ENCODE peak calls at places on chromosome 16, in four cellular contexts. One of them, this sample, is unnamed.

GRCh38 chr16:11391576-11391975 is 46.3 kb downstream of the RMI2 start:
- DNase-seq in HL-60: no peak
- DNase-seq in K562: no peak
- DNase-seq in GM12878: no peak
- DNase-seq in this sample: peak; percentile 7

GRCh38 chr16:11160676-11161115 is 95.3 kb downstream of the SOCS1 start:
- DNase-seq in HL-60: no peak
- DNase-seq in K562: peak; percentile 31
- DNase-seq in GM12878: no peak
- DNase-seq in this sample: no peak

GRCh38 chr16:20614201-20615141 is 38.3 kb upstream of the ACSM2B start:
- DNase-seq in HL-60: no peak
- DNase-seq in K562: no peak
- DNase-seq in GM12878: no peak
- DNase-seq in this sample: no peak

GRCh38 chr16:31427441-31428276 is 501 bp downstream of the COX6A2 start:
- DNase-seq in HL-60: no peak
- DNase-seq in K562: peak; percentile 85
- DNase-seq in GM12878: no peak
- DNase-seq in this sample: no peak

GRCh38 chr16:79932564-79932963 is 332.0 kb upstream of the MAF start:
- DNase-seq in HL-60: no peak
- DNase-seq in K562: no peak
- DNase-seq in GM12878: no peak
- DNase-seq in this sample: no peak

GRCh38 chr16:29307598-29308507 is 98.7 kb downstream of the NPIPB11 start:
- DNase-seq in HL-60: no peak
- DNase-seq in K562: no peak
- DNase-seq in GM12878: no peak
- DNase-seq in this sample: no peak

GRCh38 chr16:52705192-52705591 is 158.2 kb upstream of the TOX3 start:
- DNase-seq in HL-60: no peak
- DNase-seq in K562: no peak
- DNase-seq in GM12878: no peak
- DNase-seq in this sample: no peak

GRCh38 chr16:18832021-18832420 is 30.7 kb upstream of the ARL6IP1 start:
- DNase-seq in HL-60: no peak
- DNase-seq in K562: no peak
- DNase-seq in GM12878: no peak
- DNase-seq in this sample: no peak

GRCh38 chr16:68251812-68252211 is 6.6 kb downstream of the PLA2G15 start:
- DNase-seq in HL-60: no peak
- DNase-seq in K562: no peak
- DNase-seq in GM12878: no peak
- DNase-seq in this sample: no peak

GRCh38 chr16:70656065-70656711 is 9.8 kb downstream of the IL34 start:
- DNase-seq in HL-60: no peak
- DNase-seq in K562: no peak
- DNase-seq in GM12878: no peak
- DNase-seq in this sample: no peak

GRCh38 chr16:70577256-70577698 is 53.7 kb downstream of the SF3B3 start:
- DNase-seq in HL-60: no peak
- DNase-seq in K562: no peak
- DNase-seq in GM12878: no peak
- DNase-seq in this sample: no peak

GRCh38 chr16:69924777-69925191 is 26.4 kb upstream of the CLEC18A start:
- DNase-seq in HL-60: no peak
- DNase-seq in K562: no peak
- DNase-seq in GM12878: no peak
- DNase-seq in this sample: no peak

GRCh38 chr16:83561876-83562275 is 245.9 kb upstream of the HSBP1 start:
- DNase-seq in HL-60: no peak
- DNase-seq in K562: no peak
- DNase-seq in GM12878: no peak
- DNase-seq in this sample: no peak

GRCh38 chr16:79532785-79533184 is 67.8 kb downstream of the MAF start:
- DNase-seq in HL-60: no peak
- DNase-seq in K562: no peak
- DNase-seq in GM12878: no peak
- DNase-seq in this sample: no peak

GRCh38 chr16:55543470-55543869 is 23.0 kb upstream of the CAPNS2 start:
- DNase-seq in HL-60: no peak
- DNase-seq in K562: no peak
- DNase-seq in GM12878: no peak
- DNase-seq in this sample: no peak
- TF ChIP-seq SPI1 in HL-60: no peak
- TF ChIP-seq SPI1 in K562: no peak
- TF ChIP-seq SPI1 in GM12878: no peak
- TF ChIP-seq SPI1 in this sample: no peak

GRCh38 chr16:84847554-84848415 is 28.0 kb downstream of the CRISPLD2 start:
- DNase-seq in HL-60: no peak
- DNase-seq in K562: no peak
- DNase-seq in GM12878: no peak
- DNase-seq in this sample: no peak
- TF ChIP-seq SPI1 in HL-60: no peak
- TF ChIP-seq SPI1 in K562: no peak
- TF ChIP-seq SPI1 in GM12878: no peak
- TF ChIP-seq SPI1 in this sample: no peak

GRCh38 chr16:8660841-8661301 is 13.5 kb upstream of the ABAT start:
- DNase-seq in HL-60: no peak
- DNase-seq in K562: peak; percentile 43
- DNase-seq in GM12878: no peak
- DNase-seq in this sample: peak; percentile 44

GRCh38 chr16:8656376-8656775 is 18.0 kb upstream of the ABAT start:
- DNase-seq in HL-60: no peak
- DNase-seq in K562: no peak
- DNase-seq in GM12878: no peak
- DNase-seq in this sample: no peak

GRCh38 chr16:8649829-8650554 is 24.4 kb upstream of the ABAT start:
- DNase-seq in HL-60: no peak
- DNase-seq in K562: no peak
- DNase-seq in GM12878: no peak
- DNase-seq in this sample: no peak

GRCh38 chr16:8655184-8655717 is 19.2 kb upstream of the ABAT start:
- DNase-seq in HL-60: peak; percentile 52
- DNase-seq in K562: no peak
- DNase-seq in GM12878: peak; percentile 31
- DNase-seq in this sample: no peak
- TF ChIP-seq SPI1 in HL-60: peak; percentile 83
- TF ChIP-seq SPI1 in K562: peak; percentile 29
- TF ChIP-seq SPI1 in GM12878: peak; percentile 97
- TF ChIP-seq SPI1 in this sample: peak; percentile 97

GRCh38 chr16:89104930-89105571 is 11.4 kb downstream of the ACSF3 start:
- DNase-seq in HL-60: no peak
- DNase-seq in K562: no peak
- DNase-seq in GM12878: no peak
- DNase-seq in this sample: no peak
- TF ChIP-seq SPI1 in HL-60: no peak
- TF ChIP-seq SPI1 in K562: no peak
- TF ChIP-seq SPI1 in GM12878: no peak
- TF ChIP-seq SPI1 in this sample: no peak

GRCh38 chr16:87584271-87584670 is 18.0 kb upstream of the JPH3 start:
- DNase-seq in HL-60: no peak
- DNase-seq in K562: no peak
- DNase-seq in GM12878: no peak
- DNase-seq in this sample: no peak
- TF ChIP-seq SPI1 in HL-60: no peak
- TF ChIP-seq SPI1 in K562: no peak
- TF ChIP-seq SPI1 in GM12878: no peak
- TF ChIP-seq SPI1 in this sample: no peak

DNA sequence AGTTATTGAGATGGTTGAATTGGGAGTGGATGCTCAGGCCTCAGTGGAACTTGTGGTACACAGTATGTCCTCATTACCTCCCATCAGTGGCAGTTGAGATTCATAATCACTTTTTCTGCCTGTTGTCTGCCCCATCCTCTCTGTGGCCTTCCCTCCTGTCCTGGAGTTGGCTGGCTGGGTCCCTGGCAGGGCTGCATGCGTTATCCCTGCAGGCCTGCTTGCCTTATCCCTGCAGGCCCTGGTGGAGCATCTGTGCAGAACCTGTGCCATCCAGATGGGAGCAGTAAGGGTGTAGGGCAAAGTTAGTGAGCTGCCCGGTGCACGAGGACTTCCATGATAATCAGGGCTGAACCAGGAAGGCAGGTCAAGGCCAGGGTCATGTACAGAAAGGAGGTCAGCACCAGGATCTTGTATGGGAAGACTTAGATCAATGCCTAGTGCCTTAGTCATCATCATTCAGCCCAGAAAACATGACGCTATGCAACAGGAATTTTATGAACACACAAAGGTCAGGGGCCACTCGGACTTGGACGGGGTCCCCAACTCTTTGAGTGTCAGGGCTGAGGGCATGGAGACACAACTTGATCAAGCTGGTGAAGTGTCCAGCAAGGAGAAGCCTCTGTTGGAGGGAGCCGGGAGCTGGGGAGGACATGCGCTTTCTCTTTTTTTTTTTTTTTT is 47.2 kb downstream of the ABCC1 start:
- DNase-seq in HL-60: no peak
- DNase-seq in K562: peak; percentile 50
- DNase-seq in GM12878: no peak
- DNase-seq in this sample: no peak
- TF ChIP-seq SPI1 in HL-60: no peak
- TF ChIP-seq SPI1 in K562: no peak
- TF ChIP-seq SPI1 in GM12878: no peak
- TF ChIP-seq SPI1 in this sample: no peak

This sample was measured in GM12891.